ENCODE peak calls at places on chromosomes 16 and 17, in five cellular contexts. B, N, K, T and W are unnamed samples.
A peak's percentile ranks its signal among the peaks of the same experiment; 100 is the strongest.

GRCh38 chr16:29982560-29983419 is 9.1 kb downstream of the TAOK2 start:
- DNase-seq in B (no peak), N (no peak), K (no peak), T (no peak), W (no peak)

GRCh38 chr16:86286991-86287640 is 223.2 kb upstream of the FOXF1 start:
- DNase-seq in B (no peak), N (no peak), K (no peak), T (peak; percentile 85), W (no peak)

GRCh38 chr17:41547921-41548843 is 20.1 kb upstream of the KRT19 start:
- DNase-seq in B (peak; percentile 95), N (peak; percentile 76), K (peak; percentile 11), T (no peak), W (peak; percentile 89)

GRCh38 chr17:78375401-78376079 is 2.9 kb upstream of the PGS1 start:
- DNase-seq in B (peak; percentile 60), N (peak; percentile 80), K (no peak), T (no peak), W (peak; percentile 88)

GRCh38 chr16:17451835-17452234 is 18.9 kb downstream of the XYLT1 start:
- DNase-seq in B (no peak), N (no peak), K (no peak), T (no peak), W (no peak)

GRCh38 chr17:34354637-34355036 is 1.6 kb upstream of the CCL13 start:
- DNase-seq in B (no peak), N (no peak), K (no peak), T (no peak), W (peak; percentile 16)

GRCh38 chr16:86120982-86121242 is 221.9 kb downstream of the IRF8 start:
- DNase-seq in B (no peak), N (no peak), K (no peak), T (no peak), W (no peak)

GRCh38 chr17:27578718-27579085 is 52.3 kb upstream of the LGALS9 start:
- DNase-seq in B (no peak), N (no peak), K (no peak), T (no peak), W (no peak)

GRCh38 chr17:71251936-71252335 is 868.9 kb upstream of the SOX9 start:
- DNase-seq in B (no peak), N (no peak), K (no peak), T (no peak), W (no peak)

GRCh38 chr17:79112471-79112870 is 37.8 kb downstream of the ENGASE start:
- DNase-seq in B (no peak), N (no peak), K (no peak), T (no peak), W (no peak)

GRCh38 chr17:49277638-49278037 is 47.1 kb upstream of the PHOSPHO1 start:
- DNase-seq in B (no peak), N (peak; percentile 37), K (no peak), T (no peak), W (no peak)

GRCh38 chr16:1532081-1532760 is 1.2 kb upstream of the TMEM204 start:
- DNase-seq in B (no peak), N (no peak), K (peak; percentile 69), T (no peak), W (no peak)

GRCh38 chr16:69340095-69340644 is 598 bp downstream of the NIP7 start:
- DNase-seq in B (no peak), N (no peak), K (peak; percentile 18), T (no peak), W (no peak)

GRCh38 chr16:57701759-57702371 is 7.3 kb downstream of the DRC7 start:
- DNase-seq in B (no peak), N (no peak), K (no peak), T (no peak), W (no peak)

GRCh38 chr16:72013888-72014538 is 5.5 kb downstream of the DHODH start:
- DNase-seq in B (no peak), N (no peak), K (peak; percentile 36), T (no peak), W (no peak)

GRCh38 chr17:4540224-4541040 is 14.8 kb downstream of the MYBBP1A start:
- DNase-seq in B (no peak), N (no peak), K (no peak), T (peak; percentile 33), W (no peak)

GRCh38 chr16:70395345-70395901 is 43.5 kb downstream of the ST3GAL2 start:
- DNase-seq in B (peak; percentile 75), N (peak; percentile 91), K (peak; percentile 59), T (peak; percentile 90), W (no peak)

GRCh38 chr16:52386694-52387093 is 160.2 kb downstream of the TOX3 start:
- DNase-seq in B (no peak), N (no peak), K (no peak), T (no peak), W (no peak)

GRCh38 chr16:21088646-21089538 is 61.8 kb downstream of the DNAH3 start:
- DNase-seq in B (no peak), N (no peak), K (no peak), T (no peak), W (no peak)

GRCh38 chr17:8162997-8163977 is 539 bp upstream of the VAMP2 start:
- DNase-seq in B (no peak), N (peak; percentile 75), K (no peak), T (peak; percentile 89), W (no peak)

GRCh38 chr16:83978401-83978904 is 10.4 kb downstream of the NECAB2 start:
- DNase-seq in B (no peak), N (no peak), K (no peak), T (no peak), W (no peak)

GRCh38 chr16:65745201-65745600 is 621.3 kb upstream of the CDH5 start:
- DNase-seq in B (no peak), N (no peak), K (no peak), T (no peak), W (no peak)

GRCh38 chr17:80815151-80815561 is 176.5 kb upstream of the CHMP6 start:
- DNase-seq in B (no peak), N (peak; percentile 46), K (no peak), T (no peak), W (no peak)

GRCh38 chr16:10256855-10257641 is 74.8 kb upstream of the GRIN2A start:
- DNase-seq in B (peak; percentile 38), N (no peak), K (peak; percentile 17), T (peak; percentile 80), W (no peak)

GRCh38 chr16:3992297-3993051 is 112.0 kb upstream of the CREBBP start:
- DNase-seq in B (no peak), N (no peak), K (no peak), T (peak; percentile 42), W (no peak)

GRCh38 chr16:14097182-14097951 is 26.2 kb downstream of the MRTFB start:
- DNase-seq in B (no peak), N (no peak), K (no peak), T (no peak), W (no peak)

GRCh38 chr17:82845163-82845807 is 5.5 kb upstream of the ZNF750 start:
- DNase-seq in B (no peak), N (no peak), K (peak; percentile 86), T (no peak), W (no peak)

GRCh38 chr17:50169121-50169764 is 3.4 kb downstream of the SGCA start:
- DNase-seq in B (peak; percentile 85), N (no peak), K (peak; percentile 57), T (peak; percentile 89), W (no peak)

GRCh38 chr16:24309222-24309905 is 53.2 kb downstream of the CACNG3 start:
- DNase-seq in B (peak; percentile 63), N (no peak), K (no peak), T (no peak), W (no peak)
- H3K27ac ChIP-seq in B (no peak overlapping the region), N (no peak overlapping the region), K (no peak overlapping the region), T (no peak overlapping the region), W (no peak overlapping the region)

GRCh38 chr17:45408611-45409421 is 23.9 kb downstream of the ARHGAP27 start:
- DNase-seq in B (no peak), N (no peak), K (no peak), T (no peak), W (no peak)

GRCh38 chr17:45409659-45410076 is 23.0 kb downstream of the ARHGAP27 start:
- DNase-seq in B (no peak), N (no peak), K (no peak), T (no peak), W (no peak)

GRCh38 chr17:45411348-45412105 is 21.1 kb downstream of the ARHGAP27 start:
- DNase-seq in B (no peak), N (no peak), K (no peak), T (no peak), W (no peak)

GRCh38 chr17:45413498-45413923 is 19.2 kb downstream of the ARHGAP27 start:
- DNase-seq in B (no peak), N (peak; percentile 83), K (no peak), T (no peak), W (no peak)

DNA sequence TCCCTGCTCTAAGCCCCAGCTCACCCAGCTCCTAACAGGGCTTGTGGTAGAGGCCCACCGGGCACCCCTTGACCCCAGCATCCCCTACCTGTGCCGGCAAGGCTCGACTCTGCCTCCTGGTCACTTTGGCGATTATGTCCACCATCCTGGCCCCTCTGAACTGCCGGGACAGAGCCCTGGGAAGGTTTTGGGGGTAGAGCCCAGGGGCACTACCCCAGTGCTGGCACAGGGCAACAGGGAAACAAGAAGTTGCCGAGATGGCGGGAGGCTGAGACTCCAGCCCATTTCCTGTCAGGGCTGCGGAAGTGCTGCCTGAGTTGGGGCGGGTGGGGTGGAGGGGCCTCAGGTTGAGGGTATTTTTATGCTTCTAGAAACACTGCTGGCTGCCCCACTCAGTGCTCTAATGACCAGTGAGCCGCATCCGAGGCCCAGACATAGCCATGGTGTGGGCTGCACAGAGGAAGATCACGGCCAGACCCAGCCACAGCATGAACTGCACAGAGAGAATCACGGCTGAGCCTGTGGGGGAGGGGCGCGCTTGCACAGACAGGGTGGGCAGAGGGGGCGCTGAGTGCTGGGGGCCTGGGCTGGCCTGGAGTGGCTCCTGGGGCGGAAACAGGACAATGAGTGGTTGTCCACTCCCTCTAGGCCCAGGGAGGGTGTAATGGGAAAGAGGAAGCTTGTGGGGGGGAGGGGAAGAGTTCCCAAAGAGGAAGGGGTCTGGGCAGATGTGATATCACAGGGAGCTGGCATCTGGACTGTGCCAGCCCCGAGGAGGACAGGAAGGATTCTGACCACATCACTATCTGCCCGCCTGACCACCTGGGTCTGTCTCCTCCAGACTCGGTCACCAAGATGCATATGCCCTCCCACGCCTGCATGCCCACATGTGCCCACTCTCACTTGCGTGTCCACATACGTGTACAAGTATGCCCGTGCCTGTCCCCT is 22.3 kb downstream of the ARHGAP27 start:
- DNase-seq in B (no peak), N (no peak), K (peak; percentile 66), T (no peak), W (no peak)
- H3K4me3 ChIP-seq in B (no peak overlapping the region), N (peak overlapping the region; percentile 50), K (peak overlapping the region; percentile 38), T (no peak overlapping the region), W (no peak overlapping the region)

GRCh38 chr17:63774141-63774981 is at the start of gene DDX42:
- DNase-seq in B (peak; percentile 77), N (peak; percentile 94), K (peak; percentile 92), T (peak; percentile 94), W (no peak)
- TF ChIP-seq CTCF in B (no peak), N (no peak), K (no peak), T (peak; percentile 24), W (peak; percentile 22)

GRCh38 chr17:47733047-47733413 is at the start of gene TBX21:
- DNase-seq in B (peak; percentile 80), N (peak; percentile 84), K (peak; percentile 64), T (peak; percentile 90), W (no peak)

GRCh38 chr17:47730681-47731080 is 2.4 kb upstream of the TBX21 start:
- DNase-seq in B (no peak), N (peak; percentile 45), K (no peak), T (no peak), W (no peak)

GRCh38 chr17:47731396-47731795 is 1.6 kb upstream of the TBX21 start:
- DNase-seq in B (no peak), N (peak; percentile 12), K (no peak), T (no peak), W (no peak)

GRCh38 chr17:47733414-47734288 is 615 bp downstream of the TBX21 start:
- DNase-seq in B (no peak), N (peak; percentile 49), K (no peak), T (peak; percentile 55), W (no peak)

GRCh38 chr17:47732399-47733046 is 513 bp upstream of the TBX21 start:
- DNase-seq in B (no peak), N (peak; percentile 51), K (no peak), T (peak; percentile 23), W (no peak)
- H3K27ac ChIP-seq in B (no peak overlapping the region), N (no peak overlapping the region), K (peak overlapping the region; percentile 82), T (no peak overlapping the region), W (no peak overlapping the region)